ENCODE peak calls at places on chromosomes 1 and 21, in four cellular contexts. A, W, Q and H are unnamed samples.

GRCh38 chr1:185969028-185969427 is 234.8 kb downstream of the HMCN1 start:
- DNase-seq in A (no peak), W (no peak), Q (peak; percentile 51), H (no peak)

GRCh38 chr1:226652613-226653012 is 86.5 kb downstream of the ITPKB start:
- DNase-seq in A (peak; percentile 62), W (no peak), Q (no peak), H (no peak)

GRCh38 chr1:31955917-31956736 is 18.0 kb upstream of the PTP4A2 start:
- DNase-seq in A (peak; percentile 87), W (peak; percentile 92), Q (peak; percentile 99), H (peak; percentile 99)

GRCh38 chr1:10519016-10519417 is 44.3 kb downstream of the PEX14 start:
- DNase-seq in A (no peak), W (no peak), Q (no peak), H (no peak)

GRCh38 chr21:28216976-28217523 is 775.6 kb downstream of the LTN1 start:
- DNase-seq in A (no peak), W (no peak), Q (no peak), H (peak; percentile 47)

GRCh38 chr1:220189750-220190347 is 82.4 kb downstream of the RAB3GAP2 start:
- DNase-seq in A (no peak), W (peak; percentile 23), Q (peak; percentile 60), H (peak; percentile 42)

GRCh38 chr1:85818371-85818770 is 110.1 kb upstream of the ZNHIT6 start:
- DNase-seq in A (no peak), W (no peak), Q (peak; percentile 54), H (no peak)

GRCh38 chr1:245603311-245603865 is 448.6 kb downstream of the KIF26B start:
- DNase-seq in A (no peak), W (no peak), Q (no peak), H (no peak)

GRCh38 chr1:46128336-46128735 is 4.1 kb downstream of the PIK3R3 start:
- DNase-seq in A (no peak), W (no peak), Q (peak; percentile 37), H (peak; percentile 76)

GRCh38 chr1:20109223-20109856 is 10.0 kb downstream of the PLA2G2D start:
- DNase-seq in A (peak; percentile 32), W (no peak), Q (no peak), H (no peak)

GRCh38 chr1:86774305-86775304 is 70.2 kb downstream of the SH3GLB1 start:
- DNase-seq in A (no peak), W (peak; percentile 55), Q (peak; percentile 92), H (peak; percentile 96)

GRCh38 chr1:98704474-98704873 is 43.0 kb downstream of the SNX7 start:
- DNase-seq in A (no peak), W (no peak), Q (peak; percentile 32), H (no peak)

GRCh38 chr1:159113783-159114182 is 37.2 kb upstream of the AIM2 start:
- DNase-seq in A (no peak), W (no peak), Q (no peak), H (peak; percentile 22)

GRCh38 chr1:83791821-83792437 is 207.0 kb downstream of the TTLL7 start:
- DNase-seq in A (no peak), W (no peak), Q (peak; percentile 15), H (peak; percentile 43)

GRCh38 chr21:15751037-15751436 is 21.3 kb downstream of the USP25 start:
- DNase-seq in A (no peak), W (no peak), Q (no peak), H (no peak)

GRCh38 chr1:178495741-178496409 is 889 bp downstream of the CLEC20A start:
- DNase-seq in A (no peak), W (no peak), Q (no peak), H (no peak)

DNA sequence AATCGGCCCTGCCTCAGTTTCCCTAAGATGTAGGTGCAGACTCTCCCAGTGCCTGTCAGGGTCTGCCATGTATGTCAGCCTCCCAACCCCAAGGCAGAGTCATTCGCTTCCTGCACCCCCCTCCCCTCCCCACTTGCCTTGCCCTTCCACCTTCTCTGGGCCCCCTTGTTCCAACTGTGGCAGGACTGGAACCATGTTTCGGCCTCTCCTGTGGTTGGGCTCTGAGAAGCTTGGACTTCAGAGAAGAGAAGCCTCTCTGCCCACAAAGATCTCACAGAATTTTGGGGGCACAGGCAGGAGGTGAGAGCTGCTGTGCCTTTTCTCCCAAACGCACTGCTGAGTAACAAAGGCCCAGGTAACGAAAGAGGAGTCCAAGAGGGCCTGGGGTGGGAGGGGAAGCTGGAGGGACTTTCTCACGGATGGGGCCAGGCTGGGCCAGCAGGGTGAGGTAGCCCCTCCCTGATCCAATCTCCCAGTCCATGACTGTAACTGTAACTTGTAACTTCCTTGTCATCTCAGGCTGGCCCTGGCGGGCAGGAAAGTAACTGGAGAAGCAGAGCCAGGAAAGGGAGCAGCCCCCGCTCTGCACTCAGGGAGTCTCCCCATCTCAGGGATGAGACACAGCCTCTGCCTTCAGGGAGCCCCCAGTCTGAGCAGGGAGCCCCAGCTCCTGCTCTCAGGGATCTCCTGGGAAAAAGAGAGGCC is 11.4 kb downstream of the CRABP2 start:
- DNase-seq in A (no peak), W (no peak), Q (no peak), H (peak; percentile 75)
- H3K4me3 ChIP-seq in A (no peak overlapping the region), W (no peak overlapping the region), Q (no peak overlapping the region), H (no peak overlapping the region)

GRCh38 chr1:39152923-39153322 is 51.6 kb upstream of the MACF1 start:
- DNase-seq in A (no peak), W (no peak), Q (no peak), H (no peak)

GRCh38 chr1:39151267-39151666 is 53.2 kb upstream of the MACF1 start:
- DNase-seq in A (no peak), W (peak; percentile 55), Q (no peak), H (no peak)

GRCh38 chr1:39148942-39149341 is 55.6 kb upstream of the MACF1 start:
- DNase-seq in A (no peak), W (no peak), Q (no peak), H (no peak)

GRCh38 chr1:39149509-39149908 is 55.0 kb upstream of the MACF1 start:
- DNase-seq in A (no peak), W (no peak), Q (no peak), H (no peak)

GRCh38 chr1:39150779-39151178 is 53.7 kb upstream of the MACF1 start:
- DNase-seq in A (no peak), W (no peak), Q (no peak), H (no peak)
- H3K4me3 ChIP-seq in A (no peak overlapping the region), W (no peak overlapping the region), Q (no peak overlapping the region), H (no peak overlapping the region)

DNA sequence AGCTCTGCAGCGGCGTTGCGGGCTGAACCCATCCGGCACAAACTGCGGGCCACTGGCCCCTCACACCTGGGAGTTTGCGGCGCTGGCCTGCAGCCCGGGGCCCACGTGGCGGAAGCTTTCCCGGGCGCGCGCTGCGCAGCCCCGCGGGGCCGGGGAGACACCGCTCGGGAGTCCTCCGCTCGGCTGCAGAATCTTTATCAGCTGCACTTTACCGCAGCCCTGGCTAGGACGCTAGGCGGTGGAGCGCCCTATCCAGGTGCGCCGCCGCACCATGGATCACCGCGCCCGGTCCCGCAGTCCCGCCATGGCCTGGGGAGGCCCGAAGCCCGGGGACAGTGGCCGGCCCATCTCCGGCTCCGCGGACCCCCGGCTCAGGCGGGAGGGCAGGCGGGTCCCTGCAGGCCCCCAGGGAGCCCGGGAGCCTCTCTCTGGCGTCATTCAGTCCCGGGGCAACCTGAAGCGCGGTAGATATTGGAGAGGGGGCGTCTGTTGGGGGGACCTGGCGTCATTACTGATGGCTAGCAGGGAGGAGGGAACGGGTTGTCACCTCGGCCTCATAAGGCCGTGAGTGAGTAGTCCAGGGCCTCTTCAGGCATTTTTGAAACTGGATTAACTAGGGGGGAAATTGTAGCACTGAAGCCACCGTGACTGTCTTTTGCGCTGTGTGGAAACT is 5.7 kb upstream of the OLIG2 start:
- DNase-seq in A (no peak), W (no peak), Q (no peak), H (peak; percentile 12)
- H3K4me3 ChIP-seq in A (no peak overlapping the region), W (peak overlapping the region; percentile 16), Q (no peak overlapping the region), H (no peak overlapping the region)

DNA sequence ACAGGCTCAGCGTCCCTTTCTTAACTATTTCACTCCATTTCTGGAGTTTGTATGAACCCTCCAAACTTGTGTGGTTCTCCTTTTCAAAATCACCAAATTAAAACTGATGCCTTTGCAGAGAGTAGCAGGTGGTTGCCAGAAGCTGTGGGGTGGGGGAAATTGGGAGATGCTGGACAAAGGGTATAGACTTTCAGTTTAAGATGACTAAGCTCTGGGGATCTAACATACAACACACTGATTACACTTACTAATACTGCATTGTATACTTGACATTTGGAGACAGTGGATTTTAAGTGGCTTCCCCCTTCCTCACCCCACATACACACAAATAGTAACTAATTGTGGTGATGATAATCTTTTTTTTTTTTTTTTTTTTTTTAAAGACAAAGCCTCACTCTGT is 11.1 kb upstream of the SCYL3 start:
- DNase-seq in A (no peak), W (peak; percentile 56), Q (no peak), H (no peak)
- H3K4me3 ChIP-seq in A (no peak overlapping the region), W (no peak overlapping the region), Q (no peak overlapping the region), H (no peak overlapping the region)

GRCh38 chr1:103106426-103107321 is 1.6 kb downstream of the COL11A1 start:
- DNase-seq in A (peak; percentile 71), W (peak; percentile 33), Q (peak; percentile 72), H (peak; percentile 60)
- H3K4me3 ChIP-seq in A (peak overlapping the region; percentile 27), W (peak overlapping the region; percentile 66), Q (peak overlapping the region; percentile 61), H (peak overlapping the region; percentile 30)

GRCh38 chr1:117636637-117637425 is 31.0 kb downstream of the TENT5C start:
- DNase-seq in A (no peak), W (no peak), Q (no peak), H (no peak)
- H3K4me3 ChIP-seq in A (no peak overlapping the region), W (no peak overlapping the region), Q (no peak overlapping the region), H (no peak overlapping the region)

GRCh38 chr1:228463009-228463558 is 24.1 kb upstream of the RNF187 start:
- DNase-seq in A (no peak), W (no peak), Q (no peak), H (no peak)

GRCh38 chr1:228464487-228464983 is 22.6 kb upstream of the RNF187 start:
- DNase-seq in A (peak; percentile 86), W (peak; percentile 81), Q (peak; percentile 85), H (peak; percentile 84)

GRCh38 chr1:228462560-228462959 is 24.6 kb upstream of the RNF187 start:
- DNase-seq in A (no peak), W (no peak), Q (no peak), H (no peak)

GRCh38 chr1:228465134-228465533 is 22.0 kb upstream of the RNF187 start:
- DNase-seq in A (no peak), W (no peak), Q (no peak), H (no peak)

GRCh38 chr1:228463559-228464455 is 23.4 kb upstream of the RNF187 start:
- DNase-seq in A (peak; percentile 76), W (peak; percentile 45), Q (peak; percentile 20), H (no peak)
- H3K4me3 ChIP-seq in A (no peak overlapping the region), W (peak overlapping the region; percentile 29), Q (no peak overlapping the region), H (no peak overlapping the region)

DNA sequence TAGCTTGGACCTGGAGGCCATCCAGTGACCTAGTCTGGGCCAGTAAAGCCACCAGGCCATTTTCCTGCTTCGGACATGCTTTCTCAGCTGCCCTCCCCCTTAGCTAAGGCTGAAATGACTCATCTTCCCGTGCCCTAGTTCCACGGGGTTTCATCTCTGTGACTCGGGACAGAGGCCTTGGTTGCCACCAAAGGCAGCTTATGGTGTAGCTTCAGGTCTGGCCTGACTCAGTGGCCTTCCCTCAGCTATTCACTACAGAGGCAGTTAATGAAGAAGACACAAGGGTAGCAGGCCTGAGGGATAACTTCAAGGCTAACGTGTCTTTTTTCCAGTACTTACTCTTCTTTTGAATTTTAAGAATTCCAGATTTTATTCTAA is 82.4 kb downstream of the PBX1 start:
- DNase-seq in A (no peak), W (no peak), Q (peak; percentile 51), H (no peak)
- H3K4me3 ChIP-seq in A (no peak overlapping the region), W (no peak overlapping the region), Q (no peak overlapping the region), H (no peak overlapping the region)